ENCODE peak calls at places on chromosomes 6 and 20, in nine cellular contexts. S is activated B cell treated with CpG ODN at 0.5 μM for 24 hours, Q is Calu3, O is progenitor cell of endocrine pancreas, M is RWPE1, Y is fibroblast of mammary gland, G is fibroblast of lung, U is natural killer cell, L is GM12864. I is an unnamed sample.

GRCh38 chr6:107488875-107489635 is 862 bp upstream of the SOBP start:
- DNase-seq in S (peak), Q (peak), O (peak), M (peak), Y (peak), G (no peak), U (no peak), L (no peak), I (peak)

GRCh38 chr6:39777661-39778060 is 14.5 kb upstream of the DAAM2 start:
- DNase-seq in S (no peak), Q (no peak), O (no peak), M (no peak), Y (no peak), G (no peak), U (no peak), L (no peak), I (no peak)

GRCh38 chr6:151317206-151317994 is 74.0 kb downstream of the ZBTB2 start:
- DNase-seq in S (no peak), Q (no peak), O (no peak), M (peak), Y (peak), G (peak), U (no peak), L (no peak), I (no peak)

GRCh38 chr6:134938896-134939295 is 11.0 kb downstream of the ALDH8A1 start:
- DNase-seq in S (no peak), Q (no peak), O (no peak), M (no peak), Y (no peak), G (peak), U (no peak), L (peak), I (no peak)

GRCh38 chr6:11830105-11830504 is 51.5 kb upstream of the ADTRP start:
- DNase-seq in S (no peak), Q (no peak), O (no peak), M (no peak), Y (no peak), G (no peak), U (no peak), L (no peak), I (no peak)

GRCh38 chr6:137980777-137981176 is 113.7 kb downstream of the TNFAIP3 start:
- DNase-seq in S (no peak), Q (no peak), O (no peak), M (no peak), Y (no peak), G (no peak), U (no peak), L (no peak), I (no peak)

GRCh38 chr6:160146454-160147145 is 25.0 kb downstream of the SLC22A1 start:
- DNase-seq in S (no peak), Q (no peak), O (no peak), M (no peak), Y (no peak), G (no peak), U (no peak), L (no peak), I (no peak)

GRCh38 chr20:18956878-18957277 is 143.3 kb downstream of the SCP2D1 start:
- DNase-seq in S (no peak), Q (no peak), O (no peak), M (no peak), Y (no peak), G (no peak), U (no peak), L (no peak), I (no peak)

GRCh38 chr6:149334201-149334600 is 16.7 kb downstream of the TAB2 start:
- DNase-seq in S (no peak), Q (no peak), O (no peak), M (no peak), Y (peak), G (peak), U (no peak), L (no peak), I (no peak)

GRCh38 chr6:24273471-24273870 is 84.4 kb downstream of the DCDC2 start:
- DNase-seq in S (no peak), Q (no peak), O (no peak), M (no peak), Y (peak), G (peak), U (no peak), L (no peak), I (no peak)

GRCh38 chr6:158086054-158086705 is 81.9 kb downstream of the SERAC1 start:
- DNase-seq in S (no peak), Q (no peak), O (no peak), M (no peak), Y (peak), G (peak), U (no peak), L (no peak), I (no peak)

GRCh38 chr6:170446841-170447560 is 106.1 kb downstream of the PSMB1 start:
- DNase-seq in S (no peak), Q (no peak), O (no peak), M (no peak), Y (no peak), G (no peak), U (no peak), L (no peak), I (peak)

GRCh38 chr6:19879663-19880062 is 42.5 kb downstream of the ID4 start:
- DNase-seq in S (no peak), Q (no peak), O (no peak), M (no peak), Y (no peak), G (no peak), U (no peak), L (no peak), I (no peak)

GRCh38 chr6:133548409-133548808 is 307.3 kb downstream of the EYA4 start:
- DNase-seq in S (no peak), Q (peak), O (no peak), M (no peak), Y (peak), G (peak), U (no peak), L (no peak), I (no peak)

GRCh38 chr6:97917369-97917768 is 634.4 kb upstream of the MMS22L start:
- DNase-seq in S (no peak), Q (no peak), O (no peak), M (no peak), Y (no peak), G (no peak), U (no peak), L (no peak), I (no peak)

GRCh38 chr6:13427838-13428527 is 59.4 kb downstream of the GFOD1 start:
- DNase-seq in S (peak), Q (no peak), O (no peak), M (no peak), Y (no peak), G (no peak), U (peak), L (peak), I (no peak)

GRCh38 chr6:134826889-134827737 is 122.8 kb downstream of the ALDH8A1 start:
- DNase-seq in S (no peak), Q (no peak), O (no peak), M (peak), Y (peak), G (peak), U (no peak), L (peak), I (no peak)

GRCh38 chr6:187252-187840 is 104.9 kb upstream of the DUSP22 start:
- DNase-seq in S (no peak), Q (no peak), O (no peak), M (no peak), Y (no peak), G (no peak), U (no peak), L (no peak), I (peak)

GRCh38 chr20:1388706-1389483 is 4.0 kb downstream of the FKBP1A start:
- DNase-seq in S (no peak), Q (no peak), O (no peak), M (no peak), Y (no peak), G (no peak), U (no peak), L (no peak), I (no peak)

GRCh38 chr20:17823382-17824144 is 123.8 kb downstream of the BANF2 start:
- DNase-seq in S (no peak), Q (no peak), O (no peak), M (no peak), Y (no peak), G (no peak), U (no peak), L (no peak), I (no peak)

GRCh38 chr20:50636601-50637539 is 54.5 kb downstream of the RIPOR3 start:
- DNase-seq in S (no peak), Q (no peak), O (no peak), M (no peak), Y (no peak), G (peak), U (no peak), L (no peak), I (no peak)

GRCh38 chr6:156347251-156348049 is 429.7 kb upstream of the ARID1B start:
- DNase-seq in S (no peak), Q (no peak), O (no peak), M (no peak), Y (no peak), G (peak), U (no peak), L (no peak), I (no peak)

GRCh38 chr6:133726188-133726587 is 162.7 kb upstream of the TCF21 start:
- DNase-seq in S (no peak), Q (no peak), O (no peak), M (no peak), Y (no peak), G (no peak), U (no peak), L (no peak), I (no peak)

GRCh38 chr6:31400467-31401289 is 2.7 kb upstream of the MICA start:
- DNase-seq in S (peak), Q (peak), O (no peak), M (peak), Y (peak), G (peak), U (peak), L (peak), I (peak)

GRCh38 chr6:151765444-151765886 is 42.0 kb upstream of the ESR1 start:
- DNase-seq in S (no peak), Q (peak), O (no peak), M (peak), Y (peak), G (peak), U (no peak), L (peak), I (peak)

GRCh38 chr20:44594730-44595129 is 12.4 kb downstream of the PKIG start:
- DNase-seq in S (no peak), Q (no peak), O (no peak), M (no peak), Y (peak), G (peak), U (no peak), L (no peak), I (no peak)

GRCh38 chr6:20740088-20740487 is 205.8 kb downstream of the CDKAL1 start:
- DNase-seq in S (no peak), Q (no peak), O (no peak), M (no peak), Y (no peak), G (no peak), U (no peak), L (no peak), I (no peak)

DNA sequence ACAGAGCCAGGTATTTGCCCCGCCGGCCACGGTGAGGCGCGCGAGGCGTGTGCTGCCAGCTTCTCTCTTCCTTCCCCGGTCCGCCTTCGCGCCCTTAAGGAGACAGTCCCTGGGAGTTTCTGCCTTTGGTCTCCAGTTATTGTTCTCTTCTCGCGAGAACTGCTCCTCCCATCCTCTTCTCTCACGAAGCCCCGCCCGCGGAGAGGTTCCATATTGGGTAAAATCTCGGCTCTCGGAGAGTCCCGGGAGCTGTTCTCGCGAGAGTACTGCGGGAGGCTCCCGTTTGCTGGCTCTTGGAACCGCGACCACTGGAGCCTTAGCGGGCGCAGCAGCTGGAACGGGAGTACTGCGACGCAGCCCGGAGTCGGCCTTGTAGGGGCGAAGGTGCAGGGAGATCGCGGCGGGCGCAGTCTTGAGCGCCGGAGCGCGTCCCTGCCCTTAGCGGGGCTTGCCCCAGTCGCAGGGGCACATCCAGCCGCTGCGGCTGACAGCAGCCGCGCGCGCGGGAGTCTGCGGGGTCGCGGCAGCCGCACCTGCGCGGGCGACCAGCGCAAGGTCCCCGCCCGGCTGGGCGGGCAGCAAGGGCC is at the start of gene MAPK14:
- DNase-seq in S (peak), Q (peak), O (peak), M (peak), Y (peak), G (peak), U (peak), L (peak), I (peak)
- TF ChIP-seq CTCF in S (no peak), Q (peak), O (peak), M (peak), Y (peak), G (peak), U (peak), L (peak), I (peak)

GRCh38 chr20:30486103-30486478 is 771.4 kb upstream of the DEFB115 start:
- DNase-seq in S (no peak), Q (no peak), O (no peak), M (no peak), Y (no peak), G (peak), U (no peak), L (no peak), I (no peak)
- TF ChIP-seq CTCF in S (no peak), Q (no peak), O (no peak), M (no peak), Y (no peak), G (no peak), U (no peak), L (no peak), I (no peak)

GRCh38 chr6:42962096-42962495 is 1.5 kb downstream of the GNMT start:
- DNase-seq in S (no peak), Q (no peak), O (no peak), M (no peak), Y (no peak), G (no peak), U (no peak), L (no peak), I (no peak)

GRCh38 chr6:42962502-42963178 is 2.1 kb downstream of the GNMT start:
- DNase-seq in S (no peak), Q (no peak), O (no peak), M (no peak), Y (no peak), G (no peak), U (no peak), L (no peak), I (no peak)

GRCh38 chr6:42963179-42963854 is 2.8 kb downstream of the GNMT start:
- DNase-seq in S (no peak), Q (no peak), O (no peak), M (no peak), Y (no peak), G (no peak), U (no peak), L (no peak), I (no peak)

GRCh38 chr6:42961020-42961470 is 491 bp downstream of the GNMT start:
- DNase-seq in S (no peak), Q (no peak), O (no peak), M (no peak), Y (no peak), G (no peak), U (no peak), L (no peak), I (no peak)

GRCh38 chr6:42963855-42964605 is 3.5 kb downstream of the GNMT start:
- DNase-seq in S (no peak), Q (peak), O (no peak), M (no peak), Y (peak), G (peak), U (no peak), L (no peak), I (no peak)
- TF ChIP-seq CTCF in S (no peak), Q (no peak), O (peak), M (no peak), Y (peak), G (no peak), U (no peak), L (peak), I (no peak)

DNA sequence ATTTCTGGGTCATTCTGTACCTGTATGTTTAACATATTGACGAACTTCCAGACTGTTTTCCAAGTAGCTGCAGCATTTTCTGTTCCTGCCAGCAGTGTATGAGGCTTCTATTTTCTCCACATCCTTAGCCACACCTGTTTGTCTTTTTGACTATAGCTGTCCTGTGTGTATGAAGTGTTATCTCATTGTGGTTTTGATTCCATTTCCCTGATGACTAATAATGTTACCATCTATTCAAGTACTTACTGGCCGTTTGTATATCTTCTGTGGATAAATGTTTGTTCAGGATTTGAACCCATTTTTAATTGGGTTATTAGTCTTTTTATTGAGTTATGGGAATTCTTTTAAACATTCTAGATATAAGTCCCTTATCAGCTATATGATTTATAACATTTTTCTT is 95.2 kb downstream of the JAG1 start:
- DNase-seq in S (no peak), Q (no peak), O (no peak), M (peak), Y (peak), G (peak), U (no peak), L (no peak), I (no peak)
- TF ChIP-seq CTCF in S (no peak), Q (no peak), O (no peak), M (no peak), Y (no peak), G (no peak), U (no peak), L (no peak), I (no peak)

DNA sequence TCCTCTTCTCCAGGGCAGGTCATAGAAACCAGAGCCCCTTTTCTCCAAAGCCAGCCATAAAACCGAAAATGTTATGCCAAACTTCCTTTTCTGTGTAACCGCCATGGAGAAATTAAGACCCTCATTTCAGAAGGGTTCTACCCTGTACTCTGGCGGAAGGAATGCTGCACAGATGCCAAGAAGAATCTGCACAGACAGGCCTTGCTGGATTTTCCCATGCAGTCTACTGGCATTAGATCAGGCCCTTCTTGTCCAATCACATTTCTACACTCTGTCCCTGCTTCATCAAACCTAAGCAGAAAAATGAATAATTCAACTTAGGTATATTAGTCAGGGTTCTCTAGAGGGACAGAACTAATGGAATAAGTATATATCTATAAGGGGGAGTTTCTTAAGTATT is 43.2 kb upstream of the MC3R start:
- DNase-seq in S (no peak), Q (no peak), O (no peak), M (no peak), Y (no peak), G (no peak), U (no peak), L (no peak), I (no peak)
- TF ChIP-seq CTCF in S (no peak), Q (no peak), O (no peak), M (no peak), Y (no peak), G (no peak), U (no peak), L (no peak), I (no peak)

GRCh38 chr6:145137425-145137824 is 597.9 kb downstream of the EPM2A start:
- DNase-seq in S (no peak), Q (no peak), O (no peak), M (no peak), Y (peak), G (peak), U (no peak), L (no peak), I (no peak)
- TF ChIP-seq CTCF in S (no peak), Q (no peak), O (peak), M (no peak), Y (peak), G (peak), U (no peak), L (no peak), I (no peak)

DNA sequence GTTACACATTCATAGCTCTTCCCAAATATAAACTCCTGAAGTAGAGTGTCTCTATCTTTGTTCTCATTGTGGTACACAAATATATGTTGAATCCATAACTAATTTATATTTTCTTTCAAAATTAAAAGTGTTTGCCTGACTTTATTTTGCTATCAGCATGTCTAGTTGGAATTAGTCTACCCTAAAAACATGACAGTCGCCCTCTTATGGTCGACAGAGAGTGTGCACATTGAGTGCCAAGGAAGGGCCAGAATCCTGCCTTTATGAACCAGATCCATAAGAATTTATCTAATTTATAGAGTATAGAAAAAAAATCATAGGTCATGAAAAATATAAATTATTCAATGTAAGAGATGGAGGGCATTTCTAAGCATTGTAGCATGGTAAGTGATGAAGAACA is 12.3 kb upstream of the DEFB112 start:
- DNase-seq in S (no peak), Q (peak), O (no peak), M (no peak), Y (no peak), G (no peak), U (no peak), L (no peak), I (no peak)
- TF ChIP-seq CTCF in S (no peak), Q (peak), O (peak), M (no peak), Y (peak), G (no peak), U (no peak), L (peak), I (no peak)

GRCh38 chr20:59428441-59429205 is 128.2 kb downstream of the EDN3 start:
- DNase-seq in S (no peak), Q (no peak), O (no peak), M (no peak), Y (no peak), G (no peak), U (no peak), L (no peak), I (no peak)
- TF ChIP-seq CTCF in S (no peak), Q (peak), O (peak), M (no peak), Y (no peak), G (no peak), U (no peak), L (peak), I (no peak)

GRCh38 chr6:63351995-63352586 is 32.3 kb upstream of the LGSN start:
- DNase-seq in S (no peak), Q (no peak), O (no peak), M (peak), Y (peak), G (peak), U (no peak), L (peak), I (no peak)
- TF ChIP-seq CTCF in S (no peak), Q (no peak), O (peak), M (peak), Y (peak), G (no peak), U (peak), L (peak), I (no peak)

I was measured in testis.